ENCODE peak calls at places on chromosome 15, in seven cellular contexts. E is transverse colon; L is colonic mucosa; Y is stimulated activated CD4-positive, alpha-beta T cell treated with anti-CD3 and anti-CD28 coated beads, Interleukin-12 subunit alpha, Interleukin-12 subunit beta, amount 100 ng/mL, for 24 hours; C is HTR-8/SVneo; Q is fibroblast of lung; M is posterior cingulate gyrus. P is an unnamed sample.

GRCh38 chr15:48392356-48392755 is 61.1 kb downstream of the DUT start:
- DNase-seq in E (no peak), L (peak; percentile 25), Y (no peak), C (no peak), Q (peak; percentile 87), M (no peak), P (peak; percentile 62)

GRCh38 chr15:63018639-63019038 is 23.9 kb upstream of the TPM1 start:
- DNase-seq in E (no peak), L (no peak), Y (no peak), C (no peak), Q (no peak), M (no peak), P (no peak)

GRCh38 chr15:45225506-45226273 is 26.3 kb upstream of the SLC28A2 start:
- DNase-seq in E (no peak), L (no peak), Y (no peak), C (no peak), Q (no peak), M (no peak), P (no peak)

GRCh38 chr15:61653110-61653509 is 407.1 kb downstream of the VPS13C start:
- DNase-seq in E (peak; percentile 13), L (no peak), Y (no peak), C (no peak), Q (no peak), M (no peak), P (no peak)

GRCh38 chr15:55282284-55282833 is 7.3 kb downstream of the RAB27A start:
- DNase-seq in E (no peak), L (no peak), Y (no peak), C (no peak), Q (peak; percentile 91), M (no peak), P (no peak)

GRCh38 chr15:82916161-82916952 is 36.2 kb downstream of the HOMER2 start:
- DNase-seq in E (no peak), L (no peak), Y (no peak), C (no peak), Q (no peak), M (no peak), P (no peak)

GRCh38 chr15:46644493-46645481 is 1010.0 kb downstream of the SQOR start:
- DNase-seq in E (no peak), L (no peak), Y (no peak), C (no peak), Q (no peak), M (no peak), P (no peak)

GRCh38 chr15:41930221-41930866 is 36.5 kb upstream of the SPTBN5 start:
- DNase-seq in E (peak; percentile 73), L (peak; percentile 83), Y (no peak), C (peak; percentile 88), Q (peak; percentile 98), M (no peak), P (no peak)

GRCh38 chr15:89211678-89212170 is 9.7 kb downstream of the RLBP1 start:
- DNase-seq in E (no peak), L (no peak), Y (no peak), C (no peak), Q (no peak), M (no peak), P (no peak)

GRCh38 chr15:78396976-78397375 is 41.0 kb upstream of the IREB2 start:
- DNase-seq in E (peak; percentile 85), L (peak; percentile 83), Y (no peak), C (no peak), Q (no peak), M (peak; percentile 32), P (peak; percentile 46)

GRCh38 chr15:101328001-101328400 is 33.0 kb upstream of the SNRPA1 start:
- DNase-seq in E (no peak), L (no peak), Y (no peak), C (no peak), Q (no peak), M (no peak), P (no peak)

GRCh38 chr15:92848852-92849598 is 51.1 kb upstream of the CHD2 start:
- DNase-seq in E (no peak), L (no peak), Y (no peak), C (peak; percentile 39), Q (peak; percentile 93), M (no peak), P (no peak)

GRCh38 chr15:68816795-68817303 is 3.8 kb downstream of the ANP32A start:
- DNase-seq in E (peak; percentile 55), L (peak; percentile 60), Y (no peak), C (no peak), Q (no peak), M (no peak), P (no peak)

GRCh38 chr15:61390138-61390537 is 161.0 kb upstream of the RORA start:
- DNase-seq in E (no peak), L (no peak), Y (no peak), C (no peak), Q (no peak), M (no peak), P (no peak)

GRCh38 chr15:39783244-39783820 is 691 bp upstream of the FSIP1 start:
- DNase-seq in E (no peak), L (no peak), Y (no peak), C (no peak), Q (no peak), M (no peak), P (no peak)

GRCh38 chr15:84955089-84955848 is 26.4 kb upstream of the PDE8A start:
- DNase-seq in E (peak; percentile 78), L (peak; percentile 78), Y (peak; percentile 17), C (peak; percentile 72), Q (peak; percentile 71), M (peak; percentile 77), P (peak; percentile 70)

GRCh38 chr15:88440021-88440420 is 27.2 kb downstream of the MRPL46 start:
- DNase-seq in E (no peak), L (no peak), Y (no peak), C (peak; percentile 13), Q (peak; percentile 95), M (no peak), P (no peak)

GRCh38 chr15:37940886-37941285 is 6.4 kb downstream of the TMCO5A start:
- DNase-seq in E (no peak), L (no peak), Y (no peak), C (no peak), Q (no peak), M (no peak), P (no peak)

GRCh38 chr15:74808073-74808839 is 4.4 kb upstream of the LMAN1L start:
- DNase-seq in E (peak; percentile 79), L (peak; percentile 62), Y (no peak), C (no peak), Q (no peak), M (no peak), P (peak; percentile 73)

GRCh38 chr15:40092416-40093223 is 16.1 kb downstream of the BMF start:
- DNase-seq in E (peak; percentile 74), L (peak; percentile 71), Y (no peak), C (no peak), Q (peak; percentile 81), M (no peak), P (peak; percentile 84)

GRCh38 chr15:45114076-45114750 is at the start of the genes DUOX2 and DUOXA2:
- DNase-seq in E (no peak), L (peak; percentile 39), Y (no peak), C (no peak), Q (no peak), M (no peak), P (no peak)

GRCh38 chr15:92527197-92527596 is 128.4 kb downstream of the FAM174B start:
- DNase-seq in E (peak; percentile 9), L (no peak), Y (no peak), C (no peak), Q (no peak), M (no peak), P (peak; percentile 90)

GRCh38 chr15:27707216-27707710 is 391.9 kb downstream of the OCA2 start:
- DNase-seq in E (no peak), L (no peak), Y (no peak), C (no peak), Q (no peak), M (no peak), P (no peak)

P was measured in prostate gland.